ENCODE peak calls at places on chromosomes 12 and 14, in seven cellular contexts. H is CD8-positive, alpha-beta memory T cell; G is stimulated activated CD4-positive, alpha-beta T cell treated with anti-CD3 and anti-CD28 coated beads, TNF-alpha, amount 100 ng/mL, for 4 hours; T is HEK293T; K is GF-D8; M is WTC11; B is GM13976. I is an unnamed sample.

GRCh38 chr14:80456200-80456599 is 244.9 kb upstream of the DIO2 start:
- DNase-seq in M (no peak), G (no peak), K (no peak), H (no peak), T (no peak), B (no peak), I (peak; percentile 3)

GRCh38 chr12:81819991-81820633 is 61.0 kb upstream of the PPFIA2 start:
- DNase-seq in H (no peak), G (no peak), M (no peak), T (no peak), B (no peak), K (no peak), I (peak; percentile 30)

GRCh38 chr12:77167801-77168200 is 102.4 kb upstream of the E2F7 start:
- DNase-seq in G (no peak), K (no peak), B (no peak), H (no peak), M (no peak), T (no peak), I (peak; percentile 36)

GRCh38 chr12:98733667-98734350 is 88.7 kb downstream of the APAF1 start:
- DNase-seq in K (no peak), G (no peak), B (no peak), M (no peak), H (no peak), T (no peak), I (no peak)

GRCh38 chr12:2779281-2779680 is 15.5 kb upstream of the FKBP4 start:
- DNase-seq in K (no peak), H (no peak), T (no peak), G (no peak), B (no peak), M (no peak), I (no peak)

GRCh38 chr14:94545131-94545841 is 16.0 kb upstream of the SERPINA4 start:
- DNase-seq in T (no peak), K (no peak), M (no peak), G (no peak), H (no peak), B (no peak), I (no peak)

GRCh38 chr14:99875421-99875820 is 82.2 kb downstream of the EML1 start:
- DNase-seq in K (no peak), B (no peak), H (no peak), M (no peak), T (no peak), G (no peak), I (no peak)

GRCh38 chr12:106945261-106945851 is 10.4 kb upstream of the TMEM263 start:
- DNase-seq in H (no peak), B (no peak), M (no peak), K (no peak), G (no peak), T (no peak), I (no peak)

GRCh38 chr14:105479438-105480164 is 5.0 kb downstream of the CRIP2 start:
- DNase-seq in B (no peak), H (no peak), T (no peak), K (no peak), G (no peak), M (no peak), I (no peak)

I was measured in bronchial epithelial cell.